ENCODE peak calls at places on chromosomes 1 and 21, in nine cellular contexts. One of them, this sample, is unnamed.

GRCh38 chr1:244705268-244706234 is 52.6 kb downstream of the DESI2 start:
- DNase-seq in AG10803: no peak
- DNase-seq in GM23338: no peak
- DNase-seq in NB4: no peak
- DNase-seq in Panc1: no peak
- DNase-seq in brain microvascular endothelial cell: no peak
- DNase-seq in tibial artery: no peak
- DNase-seq in cardiac fibroblast: no peak
- DNase-seq in thoracic aorta: no peak
- DNase-seq in this sample: no peak

GRCh38 chr1:32636793-32637561 is 13.4 kb downstream of the ZBTB8OS start:
- DNase-seq in AG10803: no peak
- DNase-seq in GM23338: peak; percentile 52
- DNase-seq in NB4: peak; percentile 55
- DNase-seq in Panc1: no peak
- DNase-seq in brain microvascular endothelial cell: no peak
- DNase-seq in tibial artery: no peak
- DNase-seq in cardiac fibroblast: no peak
- DNase-seq in thoracic aorta: no peak
- DNase-seq in this sample: no peak

GRCh38 chr1:39829791-39830533 is 41.3 kb upstream of the BMP8B start:
- DNase-seq in AG10803: peak; percentile 17
- DNase-seq in GM23338: no peak
- DNase-seq in NB4: no peak
- DNase-seq in Panc1: no peak
- DNase-seq in brain microvascular endothelial cell: no peak
- DNase-seq in tibial artery: no peak
- DNase-seq in cardiac fibroblast: no peak
- DNase-seq in thoracic aorta: no peak
- DNase-seq in this sample: no peak

GRCh38 chr1:59156526-59157196 is 140.2 kb upstream of the FGGY start:
- DNase-seq in AG10803: peak; percentile 33
- DNase-seq in GM23338: peak; percentile 42
- DNase-seq in NB4: no peak
- DNase-seq in Panc1: no peak
- DNase-seq in brain microvascular endothelial cell: peak; percentile 75
- DNase-seq in tibial artery: no peak
- DNase-seq in cardiac fibroblast: peak; percentile 61
- DNase-seq in thoracic aorta: no peak
- DNase-seq in this sample: no peak

GRCh38 chr21:34836103-34836932 is 167.5 kb downstream of the CLIC6 start:
- DNase-seq in AG10803: peak; percentile 99
- DNase-seq in GM23338: no peak
- DNase-seq in NB4: peak; percentile 96
- DNase-seq in Panc1: peak; percentile 71
- DNase-seq in brain microvascular endothelial cell: peak; percentile 100
- DNase-seq in tibial artery: peak; percentile 90
- DNase-seq in cardiac fibroblast: peak; percentile 98
- DNase-seq in thoracic aorta: peak; percentile 34
- DNase-seq in this sample: no peak

GRCh38 chr1:189977184-189977583 is 500.5 kb downstream of the BRINP3 start:
- DNase-seq in AG10803: no peak
- DNase-seq in GM23338: peak; percentile 43
- DNase-seq in NB4: no peak
- DNase-seq in Panc1: no peak
- DNase-seq in brain microvascular endothelial cell: no peak
- DNase-seq in tibial artery: no peak
- DNase-seq in cardiac fibroblast: no peak
- DNase-seq in thoracic aorta: no peak
- DNase-seq in this sample: no peak

GRCh38 chr1:221315330-221315729 is 426.6 kb downstream of the DUSP10 start:
- DNase-seq in AG10803: peak; percentile 83
- DNase-seq in GM23338: no peak
- DNase-seq in NB4: no peak
- DNase-seq in Panc1: no peak
- DNase-seq in brain microvascular endothelial cell: peak; percentile 41
- DNase-seq in tibial artery: no peak
- DNase-seq in cardiac fibroblast: peak; percentile 78
- DNase-seq in thoracic aorta: no peak
- DNase-seq in this sample: no peak

GRCh38 chr1:238380167-238380566 is 489.4 kb upstream of the ZP4 start:
- DNase-seq in AG10803: no peak
- DNase-seq in GM23338: peak; percentile 82
- DNase-seq in NB4: no peak
- DNase-seq in Panc1: no peak
- DNase-seq in brain microvascular endothelial cell: no peak
- DNase-seq in tibial artery: no peak
- DNase-seq in cardiac fibroblast: no peak
- DNase-seq in thoracic aorta: no peak
- DNase-seq in this sample: no peak

DNA sequence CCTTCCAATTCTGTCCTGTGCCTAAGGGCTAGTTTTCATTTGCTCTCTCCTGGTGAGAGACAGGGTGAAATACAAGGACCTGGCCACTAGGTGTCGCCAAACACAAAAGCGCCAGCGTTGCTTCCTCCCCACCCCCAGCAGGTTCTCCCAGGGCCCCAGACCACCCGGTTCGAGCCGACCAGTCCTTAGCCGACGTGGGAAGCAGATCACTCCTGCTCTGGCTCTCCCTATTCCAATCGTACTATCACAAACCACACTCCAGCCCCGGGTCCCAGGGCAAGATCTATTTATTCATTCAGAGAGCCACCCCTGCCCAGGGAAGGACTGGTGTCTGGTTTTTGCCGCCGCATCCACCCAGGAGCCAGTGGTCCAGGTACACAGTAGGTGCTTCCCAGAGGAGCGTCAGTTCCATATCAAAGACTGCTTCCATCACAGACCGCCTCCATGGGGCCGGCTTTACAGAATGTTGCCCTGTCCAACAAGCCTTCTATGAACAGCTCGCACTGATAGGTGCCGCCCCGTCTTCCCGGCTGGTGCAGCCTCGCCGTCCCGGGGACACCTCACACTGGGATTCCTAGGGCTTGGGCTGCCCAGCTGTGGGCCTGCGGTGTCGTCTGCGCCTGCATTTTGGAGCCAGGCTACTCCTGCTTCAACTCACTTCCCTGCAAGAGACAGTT is 35.0 kb downstream of the CTNNBIP1 start:
- DNase-seq in AG10803: peak; percentile 54
- DNase-seq in GM23338: peak; percentile 95
- DNase-seq in NB4: peak; percentile 81
- DNase-seq in Panc1: no peak
- DNase-seq in brain microvascular endothelial cell: peak; percentile 34
- DNase-seq in tibial artery: peak; percentile 77
- DNase-seq in cardiac fibroblast: peak; percentile 79
- DNase-seq in thoracic aorta: no peak
- DNase-seq in this sample: peak; percentile 65
- H3K4me3 ChIP-seq in AG10803: no peak overlapping the region
- H3K4me3 ChIP-seq in GM23338: peak overlapping the region; percentile 48
- H3K4me3 ChIP-seq in NB4: no peak overlapping the region
- H3K4me3 ChIP-seq in Panc1: peak overlapping the region; percentile 19
- H3K4me3 ChIP-seq in brain microvascular endothelial cell: peak overlapping the region; percentile 9
- H3K4me3 ChIP-seq in tibial artery: peak overlapping the region; percentile 18
- H3K4me3 ChIP-seq in cardiac fibroblast: no peak overlapping the region
- H3K4me3 ChIP-seq in thoracic aorta: peak overlapping the region; percentile 58
- H3K4me3 ChIP-seq in this sample: no peak overlapping the region

GRCh38 chr1:176619261-176619660 is 156.3 kb downstream of the PAPPA2 start:
- DNase-seq in AG10803: no peak
- DNase-seq in GM23338: no peak
- DNase-seq in NB4: no peak
- DNase-seq in Panc1: no peak
- DNase-seq in brain microvascular endothelial cell: no peak
- DNase-seq in tibial artery: no peak
- DNase-seq in cardiac fibroblast: no peak
- DNase-seq in thoracic aorta: no peak
- DNase-seq in this sample: no peak
- H3K4me3 ChIP-seq in AG10803: no peak overlapping the region
- H3K4me3 ChIP-seq in GM23338: no peak overlapping the region
- H3K4me3 ChIP-seq in NB4: no peak overlapping the region
- H3K4me3 ChIP-seq in Panc1: no peak overlapping the region
- H3K4me3 ChIP-seq in brain microvascular endothelial cell: no peak overlapping the region
- H3K4me3 ChIP-seq in tibial artery: no peak overlapping the region
- H3K4me3 ChIP-seq in cardiac fibroblast: no peak overlapping the region
- H3K4me3 ChIP-seq in thoracic aorta: no peak overlapping the region
- H3K4me3 ChIP-seq in this sample: no peak overlapping the region

GRCh38 chr1:18899363-18900049 is 2.8 kb downstream of the ALDH4A1 start:
- DNase-seq in AG10803: no peak
- DNase-seq in GM23338: no peak
- DNase-seq in NB4: no peak
- DNase-seq in Panc1: no peak
- DNase-seq in brain microvascular endothelial cell: no peak
- DNase-seq in tibial artery: no peak
- DNase-seq in cardiac fibroblast: no peak
- DNase-seq in thoracic aorta: no peak
- DNase-seq in this sample: no peak

GRCh38 chr1:18900303-18900841 is 2.0 kb downstream of the ALDH4A1 start:
- DNase-seq in AG10803: no peak
- DNase-seq in GM23338: no peak
- DNase-seq in NB4: no peak
- DNase-seq in Panc1: no peak
- DNase-seq in brain microvascular endothelial cell: no peak
- DNase-seq in tibial artery: no peak
- DNase-seq in cardiac fibroblast: peak; percentile 41
- DNase-seq in thoracic aorta: no peak
- DNase-seq in this sample: no peak

GRCh38 chr1:18901952-18902522 is 318 bp downstream of the ALDH4A1 start:
- DNase-seq in AG10803: no peak
- DNase-seq in GM23338: peak; percentile 35
- DNase-seq in NB4: peak; percentile 43
- DNase-seq in Panc1: no peak
- DNase-seq in brain microvascular endothelial cell: no peak
- DNase-seq in tibial artery: no peak
- DNase-seq in cardiac fibroblast: no peak
- DNase-seq in thoracic aorta: no peak
- DNase-seq in this sample: no peak

GRCh38 chr1:18902523-18903312 is at the start of gene ALDH4A1:
- DNase-seq in AG10803: peak; percentile 98
- DNase-seq in GM23338: peak; percentile 99
- DNase-seq in NB4: peak; percentile 98
- DNase-seq in Panc1: peak; percentile 90
- DNase-seq in brain microvascular endothelial cell: peak; percentile 99
- DNase-seq in tibial artery: peak; percentile 99
- DNase-seq in cardiac fibroblast: peak; percentile 99
- DNase-seq in thoracic aorta: peak; percentile 93
- DNase-seq in this sample: peak; percentile 93

DNA sequence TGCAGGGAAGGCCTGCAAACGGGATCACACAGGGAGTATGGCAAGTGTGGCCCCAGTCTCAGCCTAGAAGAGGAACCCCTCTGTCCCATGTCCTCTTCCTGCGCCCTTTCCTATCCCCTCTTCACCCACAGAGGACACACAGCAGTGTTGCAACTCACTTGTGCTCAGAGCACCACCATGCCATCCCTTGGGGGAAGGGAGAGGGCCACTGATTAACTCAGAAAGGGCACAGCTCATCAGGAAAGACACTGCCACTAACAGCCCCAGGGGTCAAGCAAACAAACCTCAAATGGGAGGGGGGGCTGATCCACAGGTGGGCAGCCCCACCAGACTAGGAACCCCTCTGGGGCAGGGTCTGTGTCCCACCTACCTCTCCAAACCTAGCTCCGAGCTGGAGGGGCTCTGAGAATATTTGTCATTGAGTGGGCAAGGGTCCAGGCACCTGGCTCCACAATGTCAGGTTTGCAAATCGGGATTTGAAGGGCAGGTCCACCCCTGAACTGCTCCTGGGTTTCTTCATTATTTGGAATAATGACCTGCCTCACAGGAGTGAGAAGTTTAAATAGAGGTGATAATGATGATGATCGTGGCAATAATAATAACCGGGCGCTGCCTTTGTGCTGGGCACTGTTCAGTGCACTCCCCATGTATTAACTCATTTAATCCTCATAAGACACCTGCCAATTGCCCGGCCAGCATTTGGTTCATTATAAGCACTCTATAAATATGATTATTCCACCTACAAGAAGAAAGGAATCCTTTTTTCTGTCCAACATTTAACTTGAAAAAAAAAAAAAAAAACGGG is 1.0 kb downstream of the ALDH4A1 start:
- DNase-seq in AG10803: no peak
- DNase-seq in GM23338: no peak
- DNase-seq in NB4: peak; percentile 34
- DNase-seq in Panc1: no peak
- DNase-seq in brain microvascular endothelial cell: no peak
- DNase-seq in tibial artery: no peak
- DNase-seq in cardiac fibroblast: no peak
- DNase-seq in thoracic aorta: no peak
- DNase-seq in this sample: no peak
- H3K4me3 ChIP-seq in AG10803: peak overlapping the region; percentile 86
- H3K4me3 ChIP-seq in GM23338: peak overlapping the region; percentile 98
- H3K4me3 ChIP-seq in NB4: peak overlapping the region; percentile 76
- H3K4me3 ChIP-seq in Panc1: peak overlapping the region; percentile 93
- H3K4me3 ChIP-seq in brain microvascular endothelial cell: peak overlapping the region; percentile 81
- H3K4me3 ChIP-seq in tibial artery: peak overlapping the region; percentile 87
- H3K4me3 ChIP-seq in cardiac fibroblast: peak overlapping the region; percentile 89
- H3K4me3 ChIP-seq in thoracic aorta: peak overlapping the region; percentile 77
- H3K4me3 ChIP-seq in this sample: peak overlapping the region; percentile 83

GRCh38 chr1:247905899-247906503 is 10.6 kb downstream of the OR2W3 start:
- DNase-seq in AG10803: no peak
- DNase-seq in GM23338: no peak
- DNase-seq in NB4: no peak
- DNase-seq in Panc1: peak; percentile 7
- DNase-seq in brain microvascular endothelial cell: no peak
- DNase-seq in tibial artery: no peak
- DNase-seq in cardiac fibroblast: no peak
- DNase-seq in thoracic aorta: no peak
- DNase-seq in this sample: no peak

GRCh38 chr1:247904122-247904521 is 8.7 kb downstream of the OR2W3 start:
- DNase-seq in AG10803: no peak
- DNase-seq in GM23338: no peak
- DNase-seq in NB4: no peak
- DNase-seq in Panc1: no peak
- DNase-seq in brain microvascular endothelial cell: no peak
- DNase-seq in tibial artery: no peak
- DNase-seq in cardiac fibroblast: no peak
- DNase-seq in thoracic aorta: no peak
- DNase-seq in this sample: no peak

GRCh38 chr1:247908761-247909160 is 11.3 kb upstream of the OR2T8 start:
- DNase-seq in AG10803: no peak
- DNase-seq in GM23338: peak; percentile 48
- DNase-seq in NB4: no peak
- DNase-seq in Panc1: no peak
- DNase-seq in brain microvascular endothelial cell: no peak
- DNase-seq in tibial artery: no peak
- DNase-seq in cardiac fibroblast: no peak
- DNase-seq in thoracic aorta: no peak
- DNase-seq in this sample: no peak

GRCh38 chr1:247905181-247905580 is 9.8 kb downstream of the OR2W3 start:
- DNase-seq in AG10803: no peak
- DNase-seq in GM23338: no peak
- DNase-seq in NB4: no peak
- DNase-seq in Panc1: no peak
- DNase-seq in brain microvascular endothelial cell: no peak
- DNase-seq in tibial artery: no peak
- DNase-seq in cardiac fibroblast: no peak
- DNase-seq in thoracic aorta: no peak
- DNase-seq in this sample: no peak

DNA sequence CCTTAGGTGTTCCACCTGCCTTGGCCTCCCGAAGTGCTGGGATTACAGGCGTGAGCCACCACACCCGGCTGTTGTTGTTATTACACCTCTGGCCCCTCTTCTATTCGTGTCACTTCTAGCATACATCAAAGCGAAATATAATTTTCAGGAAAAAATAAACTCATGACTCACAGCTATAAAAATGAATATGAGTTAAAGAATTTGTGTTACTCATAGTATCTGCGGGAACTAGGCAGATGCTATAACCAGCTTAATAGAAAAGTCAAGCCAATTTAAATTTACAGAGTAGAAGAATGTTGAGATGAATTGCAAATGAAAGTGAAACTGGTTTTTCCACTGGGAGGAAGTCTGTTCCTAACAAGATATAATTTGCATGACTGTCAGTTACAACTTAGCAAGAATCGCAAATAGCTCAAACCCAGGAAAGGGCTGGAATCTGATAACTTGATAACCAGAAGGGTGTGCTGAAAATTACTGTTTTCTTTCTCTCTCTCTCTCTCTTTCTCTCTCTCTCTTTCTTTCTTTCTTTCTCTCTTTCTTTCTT is 11.2 kb downstream of the OR2W3 start:
- DNase-seq in AG10803: no peak
- DNase-seq in GM23338: peak; percentile 84
- DNase-seq in NB4: peak; percentile 56
- DNase-seq in Panc1: peak; percentile 33
- DNase-seq in brain microvascular endothelial cell: no peak
- DNase-seq in tibial artery: no peak
- DNase-seq in cardiac fibroblast: peak; percentile 30
- DNase-seq in thoracic aorta: no peak
- DNase-seq in this sample: peak; percentile 13
- H3K4me3 ChIP-seq in AG10803: no peak overlapping the region
- H3K4me3 ChIP-seq in GM23338: no peak overlapping the region
- H3K4me3 ChIP-seq in NB4: peak overlapping the region; percentile 62
- H3K4me3 ChIP-seq in Panc1: peak overlapping the region; percentile 13
- H3K4me3 ChIP-seq in brain microvascular endothelial cell: peak overlapping the region; percentile 9
- H3K4me3 ChIP-seq in tibial artery: peak overlapping the region; percentile 3
- H3K4me3 ChIP-seq in cardiac fibroblast: no peak overlapping the region
- H3K4me3 ChIP-seq in thoracic aorta: peak overlapping the region; percentile 66
- H3K4me3 ChIP-seq in this sample: peak overlapping the region; percentile 42

This sample was measured in CD8-positive, alpha-beta memory T cell.